ENCODE peak calls at places on chromosomes 13 and 19, in five cellular contexts. S is fibroblast of villous mesenchyme, G is AG04450, C is dorsolateral prefrontal cortex, I is tibial nerve. T is an unnamed sample.

GRCh38 chr13:43905435-43906031 is 25.8 kb downstream of the LACC1 start:
- DNase-seq in S (peak; percentile 73), I (no peak), C (no peak), G (peak; percentile 48), T (no peak)

GRCh38 chr13:49651775-49652690 is 23.7 kb downstream of the ARL11 start:
- DNase-seq in I (no peak), S (no peak), G (no peak), C (no peak), T (no peak)

GRCh38 chr13:44280461-44280860 is 93.2 kb upstream of the SERP2 start:
- DNase-seq in I (no peak), C (no peak), G (no peak), S (peak; percentile 49), T (peak; percentile 29)

GRCh38 chr19:19619121-19619848 is 798 bp upstream of the PBX4 start:
- DNase-seq in I (no peak), S (no peak), C (no peak), G (no peak), T (no peak)

GRCh38 chr13:78601886-78602560 is 1.3 kb downstream of the POU4F1 start:
- DNase-seq in S (no peak), G (no peak), C (no peak), I (no peak), T (no peak)

GRCh38 chr19:14363203-14364097 is 17.8 kb upstream of the ADGRE5 start:
- DNase-seq in G (no peak), I (no peak), C (no peak), S (peak; percentile 83), T (no peak)

GRCh38 chr19:38812841-38813320 is at the start of gene LGALS4:
- DNase-seq in C (no peak), I (no peak), S (no peak), G (no peak), T (no peak)

GRCh38 chr13:39516140-39516539 is 86.9 kb downstream of the LHFPL6 start:
- DNase-seq in G (no peak), S (no peak), I (no peak), C (no peak), T (no peak)

GRCh38 chr19:17966497-17967257 is at the start of gene KCNN1:
- DNase-seq in I (no peak), S (no peak), C (no peak), G (no peak), T (no peak)
- H3K4me3 ChIP-seq in I (no peak within 1 kb of the TSS), S (no peak within 1 kb of the TSS), C (peak within 1 kb of the TSS; percentile 66), G (peak within 1 kb of the TSS; percentile 10), T (peak within 1 kb of the TSS; percentile 9)

GRCh38 chr13:30736461-30736860 is 1.1 kb downstream of the ALOX5AP start:
- DNase-seq in G (no peak), I (no peak), S (no peak), C (no peak), T (no peak)
- H3K4me3 ChIP-seq in G (no peak overlapping the region), I (peak overlapping the region; percentile 5), S (no peak overlapping the region), C (peak overlapping the region; percentile 26), T (no peak overlapping the region)

GRCh38 chr19:10269333-10270179 is 1.4 kb upstream of the ICAM1 start:
- DNase-seq in S (peak; percentile 73), I (peak; percentile 79), G (no peak), C (peak; percentile 79), T (no peak)
- H3K4me3 ChIP-seq in S (peak overlapping the region; percentile 51), I (peak overlapping the region; percentile 52), G (no peak overlapping the region), C (peak overlapping the region; percentile 55), T (peak overlapping the region; percentile 40)

GRCh38 chr19:58261968-58262921 is 16.5 kb upstream of the ZNF8 start:
- DNase-seq in S (no peak), C (no peak), G (no peak), I (no peak), T (no peak)
- H3K4me3 ChIP-seq in S (no peak overlapping the region), C (no peak overlapping the region), G (no peak overlapping the region), I (no peak overlapping the region), T (no peak overlapping the region)

GRCh38 chr13:30685987-30686386 is 49.4 kb upstream of the ALOX5AP start:
- DNase-seq in I (no peak), G (no peak), S (no peak), C (no peak), T (no peak)

GRCh38 chr13:30685320-30685859 is 50.0 kb upstream of the ALOX5AP start:
- DNase-seq in I (no peak), C (no peak), G (no peak), S (no peak), T (no peak)

GRCh38 chr13:30692108-30692507 is 43.2 kb upstream of the ALOX5AP start:
- DNase-seq in S (no peak), C (no peak), I (no peak), G (no peak), T (no peak)

GRCh38 chr13:30690282-30691188 is 44.8 kb upstream of the ALOX5AP start:
- DNase-seq in C (no peak), G (peak; percentile 99), S (peak; percentile 98), I (peak; percentile 59), T (peak; percentile 98)

DNA sequence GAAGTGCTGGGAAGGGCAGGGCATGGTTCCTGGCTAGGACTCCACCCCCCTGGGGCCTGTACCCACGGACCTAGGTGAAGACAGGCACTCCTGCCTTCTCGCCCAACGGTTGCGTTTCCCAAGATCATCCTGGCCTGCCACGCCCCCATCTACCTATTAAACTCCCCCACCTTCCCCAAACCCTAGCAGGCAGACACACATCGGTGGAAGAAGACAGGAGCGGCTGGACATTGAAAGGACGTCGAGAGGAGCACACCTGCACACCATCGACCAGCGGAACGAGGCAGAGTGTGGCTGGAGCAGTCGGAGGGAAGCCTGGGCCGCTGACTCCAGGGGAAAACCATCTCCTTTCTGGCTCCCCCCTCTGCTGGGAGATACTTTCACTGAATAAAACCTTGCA is 45.6 kb upstream of the ALOX5AP start:
- DNase-seq in G (no peak), S (no peak), I (no peak), C (no peak), T (no peak)
- H3K4me3 ChIP-seq in G (no peak overlapping the region), S (no peak overlapping the region), I (no peak overlapping the region), C (peak overlapping the region; percentile 56), T (peak overlapping the region; percentile 40)

DNA sequence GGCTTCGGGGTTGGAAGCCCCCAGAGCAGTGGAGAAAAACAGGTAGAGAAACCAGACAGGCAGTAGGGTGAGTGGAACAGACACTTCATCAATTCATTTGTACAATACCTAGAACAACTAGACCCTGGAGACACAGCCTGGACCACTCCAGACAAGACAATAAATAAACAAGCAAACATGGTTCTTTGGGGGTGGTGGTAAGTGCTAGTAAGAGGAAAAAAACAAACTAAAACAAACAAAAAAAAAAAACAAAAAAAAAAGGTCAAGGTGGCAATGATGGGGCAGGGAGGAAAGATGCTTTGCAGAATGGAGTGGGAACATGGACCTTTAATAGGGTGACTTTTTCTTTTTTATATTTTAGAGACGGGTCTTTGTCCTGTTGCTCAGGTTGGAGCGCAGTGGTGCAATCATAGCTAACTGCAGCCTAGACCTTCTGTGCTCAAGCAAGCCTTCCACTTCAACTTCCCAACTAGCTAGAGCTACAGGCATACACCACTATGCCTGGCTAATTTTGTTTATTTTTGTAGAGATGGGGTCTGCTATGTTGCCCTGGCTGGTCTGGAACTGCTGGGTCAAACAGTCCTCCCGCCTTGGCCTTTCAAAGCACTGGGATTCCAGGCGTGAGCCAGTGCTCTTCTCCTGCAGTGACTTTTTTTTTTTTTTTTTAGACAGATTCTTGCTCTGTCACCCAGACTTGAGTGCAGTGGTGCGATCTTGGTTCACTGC is 3.1 kb downstream of the JUNB start:
- DNase-seq in I (no peak), S (peak; percentile 76), C (no peak), G (no peak), T (no peak)
- H3K4me3 ChIP-seq in I (peak overlapping the region; percentile 98), S (peak overlapping the region; percentile 77), C (peak overlapping the region; percentile 98), G (peak overlapping the region; percentile 99), T (peak overlapping the region; percentile 90)

T was measured in skeletal muscle cell.